ENCODE peak calls at places on chromosomes 13 and 19, in eight cellular contexts. One of them, this sample, is unnamed.
A peak's percentile ranks its signal among the peaks of the same experiment; 100 is the strongest.

GRCh38 chr13:28282451-28282850 is 144.1 kb downstream of the PAN3 start:
- DNase-seq in body of pancreas: no peak
- DNase-seq in BE2C: no peak
- DNase-seq in stomach: no peak
- DNase-seq in tibial artery: no peak
- DNase-seq in breast epithelium: no peak
- DNase-seq in HCT116: no peak
- DNase-seq in A549: no peak
- DNase-seq in this sample: no peak

GRCh38 chr13:111396457-111396856 is 76.0 kb downstream of the TEX29 start:
- DNase-seq in body of pancreas: no peak
- DNase-seq in HCT116: no peak
- DNase-seq in tibial artery: peak; percentile 45
- DNase-seq in BE2C: no peak
- DNase-seq in stomach: peak; percentile 18
- DNase-seq in breast epithelium: no peak
- DNase-seq in A549: no peak
- DNase-seq in this sample: no peak

GRCh38 chr13:59437902-59438301 is 725.8 kb downstream of the DIAPH3 start:
- DNase-seq in HCT116: no peak
- DNase-seq in BE2C: no peak
- DNase-seq in body of pancreas: no peak
- DNase-seq in breast epithelium: no peak
- DNase-seq in tibial artery: no peak
- DNase-seq in stomach: no peak
- DNase-seq in A549: no peak
- DNase-seq in this sample: no peak

GRCh38 chr19:10998045-10998533 is 37.3 kb downstream of the SMARCA4 start:
- DNase-seq in tibial artery: no peak
- DNase-seq in body of pancreas: no peak
- DNase-seq in HCT116: no peak
- DNase-seq in stomach: no peak
- DNase-seq in A549: no peak
- DNase-seq in BE2C: no peak
- DNase-seq in breast epithelium: no peak
- DNase-seq in this sample: no peak

GRCh38 chr13:45807520-45808099 is 43.9 kb downstream of the SIAH3 start:
- DNase-seq in breast epithelium: no peak
- DNase-seq in body of pancreas: peak; percentile 26
- DNase-seq in HCT116: peak; percentile 62
- DNase-seq in stomach: peak; percentile 33
- DNase-seq in tibial artery: no peak
- DNase-seq in A549: peak; percentile 33
- DNase-seq in BE2C: peak; percentile 52
- DNase-seq in this sample: no peak

GRCh38 chr13:20128459-20128927 is 32.4 kb downstream of the GJA3 start:
- DNase-seq in breast epithelium: no peak
- DNase-seq in stomach: peak; percentile 48
- DNase-seq in body of pancreas: peak; percentile 57
- DNase-seq in tibial artery: no peak
- DNase-seq in A549: no peak
- DNase-seq in HCT116: no peak
- DNase-seq in BE2C: no peak
- DNase-seq in this sample: no peak

GRCh38 chr13:38636756-38637155 is 50.1 kb upstream of the FREM2 start:
- DNase-seq in stomach: peak; percentile 31
- DNase-seq in breast epithelium: no peak
- DNase-seq in HCT116: no peak
- DNase-seq in A549: no peak
- DNase-seq in BE2C: no peak
- DNase-seq in tibial artery: no peak
- DNase-seq in body of pancreas: peak; percentile 71
- DNase-seq in this sample: no peak

GRCh38 chr19:45251452-45252354 is 632 bp downstream of the MARK4 start:
- DNase-seq in breast epithelium: no peak
- DNase-seq in A549: no peak
- DNase-seq in HCT116: no peak
- DNase-seq in body of pancreas: peak; percentile 21
- DNase-seq in BE2C: no peak
- DNase-seq in stomach: no peak
- DNase-seq in tibial artery: no peak
- DNase-seq in this sample: no peak

GRCh38 chr19:42248270-42249148 is 6.1 kb upstream of the GSK3A start:
- DNase-seq in tibial artery: no peak
- DNase-seq in stomach: no peak
- DNase-seq in A549: no peak
- DNase-seq in body of pancreas: no peak
- DNase-seq in breast epithelium: no peak
- DNase-seq in BE2C: no peak
- DNase-seq in HCT116: no peak
- DNase-seq in this sample: no peak

GRCh38 chr19:29645911-29646310 is 19.4 kb upstream of the PLEKHF1 start:
- DNase-seq in BE2C: no peak
- DNase-seq in tibial artery: no peak
- DNase-seq in stomach: peak; percentile 77
- DNase-seq in breast epithelium: no peak
- DNase-seq in body of pancreas: no peak
- DNase-seq in A549: no peak
- DNase-seq in HCT116: no peak
- DNase-seq in this sample: peak; percentile 48

GRCh38 chr19:50358483-50359431 is 6.7 kb downstream of the NAPSA start:
- DNase-seq in A549: no peak
- DNase-seq in tibial artery: peak; percentile 78
- DNase-seq in stomach: peak; percentile 58
- DNase-seq in HCT116: no peak
- DNase-seq in breast epithelium: peak; percentile 54
- DNase-seq in body of pancreas: peak; percentile 77
- DNase-seq in BE2C: peak; percentile 90
- DNase-seq in this sample: peak; percentile 74

GRCh38 chr19:35484637-35485036 is 5.6 kb downstream of the KRTDAP start:
- DNase-seq in tibial artery: no peak
- DNase-seq in BE2C: no peak
- DNase-seq in A549: no peak
- DNase-seq in HCT116: no peak
- DNase-seq in stomach: no peak
- DNase-seq in body of pancreas: no peak
- DNase-seq in breast epithelium: no peak
- DNase-seq in this sample: no peak

GRCh38 chr19:45179063-45179847 is 671 bp downstream of the BLOC1S3 start:
- DNase-seq in tibial artery: no peak
- DNase-seq in HCT116: no peak
- DNase-seq in A549: no peak
- DNase-seq in breast epithelium: no peak
- DNase-seq in stomach: peak; percentile 55
- DNase-seq in body of pancreas: peak; percentile 50
- DNase-seq in BE2C: peak; percentile 56
- DNase-seq in this sample: no peak

GRCh38 chr13:97109256-97109655 is 112.9 kb upstream of the MBNL2 start:
- DNase-seq in breast epithelium: no peak
- DNase-seq in A549: no peak
- DNase-seq in tibial artery: no peak
- DNase-seq in body of pancreas: no peak
- DNase-seq in BE2C: no peak
- DNase-seq in stomach: no peak
- DNase-seq in HCT116: no peak
- DNase-seq in this sample: no peak

GRCh38 chr19:4380254-4380727 is 20.1 kb downstream of the SH3GL1 start:
- DNase-seq in HCT116: no peak
- DNase-seq in stomach: no peak
- DNase-seq in A549: no peak
- DNase-seq in BE2C: no peak
- DNase-seq in breast epithelium: no peak
- DNase-seq in tibial artery: peak; percentile 65
- DNase-seq in body of pancreas: peak; percentile 36
- DNase-seq in this sample: peak; percentile 55

GRCh38 chr19:49837009-49837310 is 14.0 kb upstream of the PTOV1 start:
- DNase-seq in stomach: no peak
- DNase-seq in tibial artery: no peak
- DNase-seq in HCT116: no peak
- DNase-seq in A549: no peak
- DNase-seq in body of pancreas: no peak
- DNase-seq in BE2C: no peak
- DNase-seq in breast epithelium: no peak
- DNase-seq in this sample: no peak

GRCh38 chr19:45564131-45564780 is 20.3 kb downstream of the OPA3 start:
- DNase-seq in stomach: no peak
- DNase-seq in tibial artery: no peak
- DNase-seq in body of pancreas: no peak
- DNase-seq in HCT116: no peak
- DNase-seq in breast epithelium: no peak
- DNase-seq in BE2C: no peak
- DNase-seq in A549: no peak
- DNase-seq in this sample: no peak

GRCh38 chr19:11152318-11153062 is 3.1 kb downstream of the SPC24 start:
- DNase-seq in HCT116: no peak
- DNase-seq in stomach: peak; percentile 87
- DNase-seq in A549: peak; percentile 63
- DNase-seq in BE2C: no peak
- DNase-seq in body of pancreas: peak; percentile 91
- DNase-seq in tibial artery: peak; percentile 94
- DNase-seq in breast epithelium: peak; percentile 84
- DNase-seq in this sample: peak; percentile 72

GRCh38 chr13:65594255-65594654 is 1635.9 kb downstream of the PCDH9 start:
- DNase-seq in breast epithelium: no peak
- DNase-seq in body of pancreas: no peak
- DNase-seq in BE2C: no peak
- DNase-seq in stomach: no peak
- DNase-seq in tibial artery: no peak
- DNase-seq in A549: no peak
- DNase-seq in HCT116: no peak
- DNase-seq in this sample: no peak

GRCh38 chr19:41616785-41617621 is 9.9 kb downstream of the CEACAM4 start:
- DNase-seq in HCT116: no peak
- DNase-seq in A549: peak; percentile 44
- DNase-seq in BE2C: no peak
- DNase-seq in breast epithelium: no peak
- DNase-seq in body of pancreas: no peak
- DNase-seq in tibial artery: no peak
- DNase-seq in stomach: no peak
- DNase-seq in this sample: no peak

GRCh38 chr13:98890186-98890585 is 87.7 kb downstream of the DOCK9 start:
- DNase-seq in A549: no peak
- DNase-seq in stomach: no peak
- DNase-seq in body of pancreas: no peak
- DNase-seq in BE2C: peak; percentile 39
- DNase-seq in breast epithelium: no peak
- DNase-seq in HCT116: no peak
- DNase-seq in tibial artery: no peak
- DNase-seq in this sample: no peak

GRCh38 chr13:25753976-25754375 is 297.8 kb downstream of the SHISA2 start:
- DNase-seq in stomach: no peak
- DNase-seq in breast epithelium: no peak
- DNase-seq in A549: no peak
- DNase-seq in BE2C: no peak
- DNase-seq in HCT116: no peak
- DNase-seq in body of pancreas: no peak
- DNase-seq in tibial artery: no peak
- DNase-seq in this sample: no peak

GRCh38 chr19:31279436-31279765 is 69.8 kb downstream of the TSHZ3 start:
- DNase-seq in A549: no peak
- DNase-seq in BE2C: no peak
- DNase-seq in stomach: no peak
- DNase-seq in HCT116: no peak
- DNase-seq in body of pancreas: no peak
- DNase-seq in tibial artery: peak; percentile 60
- DNase-seq in breast epithelium: no peak
- DNase-seq in this sample: no peak

GRCh38 chr19:5624741-5625140 is 1.9 kb downstream of the SAFB start:
- DNase-seq in tibial artery: no peak
- DNase-seq in BE2C: no peak
- DNase-seq in HCT116: no peak
- DNase-seq in A549: no peak
- DNase-seq in breast epithelium: no peak
- DNase-seq in body of pancreas: no peak
- DNase-seq in stomach: no peak
- DNase-seq in this sample: no peak
- H3K4me1 ChIP-seq in tibial artery: no peaks in the 10 kb centered on the region
- H3K4me1 ChIP-seq in BE2C: peaks cover 3% of the 10 kb centered on the region
- H3K4me1 ChIP-seq in HCT116: peaks cover 24% of the 10 kb centered on the region
- H3K4me1 ChIP-seq in A549: peaks cover 29% of the 10 kb centered on the region
- H3K4me1 ChIP-seq in breast epithelium: no peaks in the 10 kb centered on the region
- H3K4me1 ChIP-seq in body of pancreas: peaks cover 57% of the 10 kb centered on the region
- H3K4me1 ChIP-seq in stomach: peaks cover 68% of the 10 kb centered on the region
- H3K4me1 ChIP-seq in this sample: peaks cover 96% of the 10 kb centered on the region

DNA sequence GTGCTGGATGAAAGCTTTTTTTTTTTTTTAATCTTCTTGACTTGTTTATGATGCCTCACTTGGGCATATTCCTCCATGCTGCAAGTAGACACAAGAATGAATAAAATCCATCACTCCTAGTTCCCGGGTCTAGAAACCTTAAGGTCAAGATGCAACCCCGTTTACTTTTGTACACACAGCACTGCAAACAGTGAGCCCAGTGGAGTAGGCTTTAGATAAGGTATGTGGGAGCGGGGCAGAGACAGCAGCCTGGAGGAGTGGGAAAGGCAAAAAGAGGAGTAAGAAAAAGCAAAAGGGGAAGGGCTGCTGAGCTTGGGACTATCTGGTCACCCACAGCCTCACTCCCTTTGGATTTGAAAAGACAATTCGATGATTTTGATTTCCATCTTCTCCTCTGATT is 429.8 kb upstream of the ARGLU1 start:
- DNase-seq in body of pancreas: no peak
- DNase-seq in stomach: no peak
- DNase-seq in A549: no peak
- DNase-seq in tibial artery: no peak
- DNase-seq in BE2C: no peak
- DNase-seq in breast epithelium: no peak
- DNase-seq in HCT116: no peak
- DNase-seq in this sample: no peak
- TF ChIP-seq CTCF in body of pancreas: no peak
- TF ChIP-seq CTCF in stomach: no peak
- TF ChIP-seq CTCF in A549: no peak
- TF ChIP-seq CTCF in tibial artery: no peak
- TF ChIP-seq CTCF in BE2C: no peak
- TF ChIP-seq CTCF in breast epithelium: no peak
- TF ChIP-seq CTCF in HCT116: no peak
- TF ChIP-seq CTCF in this sample: no peak

GRCh38 chr13:24272452-24273161 is 36.8 kb upstream of the C1QTNF9 start:
- DNase-seq in A549: no peak
- DNase-seq in body of pancreas: no peak
- DNase-seq in BE2C: no peak
- DNase-seq in HCT116: no peak
- DNase-seq in stomach: no peak
- DNase-seq in breast epithelium: no peak
- DNase-seq in tibial artery: no peak
- DNase-seq in this sample: no peak
- H3K4me1 ChIP-seq in A549: peaks cover 12% of the 10 kb centered on the region
- H3K4me1 ChIP-seq in body of pancreas: peaks cover 58% of the 10 kb centered on the region
- H3K4me1 ChIP-seq in BE2C: no peaks in the 10 kb centered on the region
- H3K4me1 ChIP-seq in HCT116: no peaks in the 10 kb centered on the region
- H3K4me1 ChIP-seq in stomach: peaks cover 35% of the 10 kb centered on the region
- H3K4me1 ChIP-seq in breast epithelium: peaks cover 8% of the 10 kb centered on the region
- H3K4me1 ChIP-seq in tibial artery: no peaks in the 10 kb centered on the region
- H3K4me1 ChIP-seq in this sample: peaks cover 66% of the 10 kb centered on the region

GRCh38 chr13:81138353-81138995 is 797.5 kb upstream of the SPRY2 start:
- DNase-seq in BE2C: no peak
- DNase-seq in breast epithelium: no peak
- DNase-seq in HCT116: no peak
- DNase-seq in stomach: no peak
- DNase-seq in A549: no peak
- DNase-seq in body of pancreas: no peak
- DNase-seq in tibial artery: no peak
- DNase-seq in this sample: no peak

GRCh38 chr13:81140675-81141074 is 799.7 kb upstream of the SPRY2 start:
- DNase-seq in body of pancreas: no peak
- DNase-seq in BE2C: no peak
- DNase-seq in breast epithelium: no peak
- DNase-seq in tibial artery: no peak
- DNase-seq in A549: no peak
- DNase-seq in HCT116: no peak
- DNase-seq in stomach: no peak
- DNase-seq in this sample: no peak

GRCh38 chr13:81142306-81142999 is 801.5 kb upstream of the SPRY2 start:
- DNase-seq in tibial artery: no peak
- DNase-seq in A549: no peak
- DNase-seq in breast epithelium: no peak
- DNase-seq in BE2C: no peak
- DNase-seq in stomach: no peak
- DNase-seq in body of pancreas: no peak
- DNase-seq in HCT116: no peak
- DNase-seq in this sample: no peak
- TF ChIP-seq CTCF in tibial artery: no peak
- TF ChIP-seq CTCF in A549: no peak
- TF ChIP-seq CTCF in breast epithelium: no peak
- TF ChIP-seq CTCF in BE2C: peak; percentile 23
- TF ChIP-seq CTCF in stomach: no peak
- TF ChIP-seq CTCF in body of pancreas: no peak
- TF ChIP-seq CTCF in HCT116: no peak
- TF ChIP-seq CTCF in this sample: no peak